ENCODE peak calls at places on chromosome 15, in four cellular contexts. S is HFF-Myc; N is CD8-positive, alpha-beta T cell; X is psoas muscle. Q is an unnamed sample.

GRCh38 chr15:81776961-81777360 is 268.9 kb downstream of the MEX3B start:
- DNase-seq in S (no peak), N (no peak), X (no peak), Q (no peak)

GRCh38 chr15:69713726-69714559 is 261.3 kb downstream of the RPLP1 start:
- DNase-seq in S (no peak), N (peak; percentile 77), X (no peak), Q (no peak)

GRCh38 chr15:82641129-82641798 is 5.9 kb downstream of the CPEB1 start:
- DNase-seq in S (no peak), N (no peak), X (no peak), Q (no peak)

GRCh38 chr15:101731746-101732145 is 7.5 kb upstream of the TARS3 start:
- DNase-seq in S (no peak), N (no peak), X (no peak), Q (no peak)

GRCh38 chr15:49620658-49621326 is at the start of the genes DTWD1 and FAM227B:
- DNase-seq in S (peak; percentile 92), N (peak; percentile 93), X (peak; percentile 98), Q (peak; percentile 52)

GRCh38 chr15:64894395-64895056 is 17.2 kb upstream of the ANKDD1A start:
- DNase-seq in S (no peak), N (peak; percentile 88), X (peak; percentile 64), Q (no peak)

GRCh38 chr15:31300981-31301686 is 25.5 kb upstream of the KLF13 start:
- DNase-seq in S (no peak), N (peak; percentile 3), X (peak; percentile 54), Q (peak; percentile 88)

GRCh38 chr15:45094358-45094730 is 19.6 kb downstream of the DUOX2 start:
- DNase-seq in S (no peak), N (no peak), X (no peak), Q (no peak)

GRCh38 chr15:29685156-29686078 is 136.9 kb downstream of the TJP1 start:
- DNase-seq in S (no peak), N (no peak), X (no peak), Q (no peak)

GRCh38 chr15:31444844-31445243 is 118.2 kb downstream of the KLF13 start:
- DNase-seq in S (no peak), N (no peak), X (no peak), Q (no peak)

GRCh38 chr15:22930782-22931484 is 49.2 kb downstream of the CYFIP1 start:
- DNase-seq in S (no peak), N (no peak), X (no peak), Q (no peak)

GRCh38 chr15:68726246-68726645 is 94.4 kb downstream of the ANP32A start:
- DNase-seq in S (no peak), N (no peak), X (no peak), Q (no peak)

GRCh38 chr15:82393671-82394070 is 35.9 kb upstream of the GOLGA6L9 start:
- DNase-seq in S (no peak), N (no peak), X (no peak), Q (no peak)

GRCh38 chr15:42749266-42749665 is 12.3 kb upstream of the CDAN1 start:
- DNase-seq in S (no peak), N (no peak), X (no peak), Q (no peak)

GRCh38 chr15:65323071-65323511 is 18.6 kb downstream of the RNU5B-1 start:
- DNase-seq in S (peak; percentile 19), N (no peak), X (peak; percentile 46), Q (no peak)

GRCh38 chr15:92471263-92471662 is 77.6 kb downstream of the ST8SIA2 start:
- DNase-seq in S (no peak), N (no peak), X (no peak), Q (no peak)

GRCh38 chr15:24617646-24618045 is 57.9 kb upstream of the NPAP1 start:
- DNase-seq in S (no peak), N (no peak), X (no peak), Q (no peak)

GRCh38 chr15:40130799-40131502 is 22.3 kb upstream of the BMF start:
- DNase-seq in S (no peak), N (no peak), X (no peak), Q (no peak)

GRCh38 chr15:40125950-40126349 is 17.3 kb upstream of the BMF start:
- DNase-seq in S (no peak), N (no peak), X (no peak), Q (no peak)

GRCh38 chr15:40133544-40133943 is 24.9 kb upstream of the BMF start:
- DNase-seq in S (no peak), N (no peak), X (no peak), Q (no peak)

GRCh38 chr15:40130118-40130517 is 21.4 kb upstream of the BMF start:
- DNase-seq in S (no peak), N (no peak), X (no peak), Q (no peak)

DNA sequence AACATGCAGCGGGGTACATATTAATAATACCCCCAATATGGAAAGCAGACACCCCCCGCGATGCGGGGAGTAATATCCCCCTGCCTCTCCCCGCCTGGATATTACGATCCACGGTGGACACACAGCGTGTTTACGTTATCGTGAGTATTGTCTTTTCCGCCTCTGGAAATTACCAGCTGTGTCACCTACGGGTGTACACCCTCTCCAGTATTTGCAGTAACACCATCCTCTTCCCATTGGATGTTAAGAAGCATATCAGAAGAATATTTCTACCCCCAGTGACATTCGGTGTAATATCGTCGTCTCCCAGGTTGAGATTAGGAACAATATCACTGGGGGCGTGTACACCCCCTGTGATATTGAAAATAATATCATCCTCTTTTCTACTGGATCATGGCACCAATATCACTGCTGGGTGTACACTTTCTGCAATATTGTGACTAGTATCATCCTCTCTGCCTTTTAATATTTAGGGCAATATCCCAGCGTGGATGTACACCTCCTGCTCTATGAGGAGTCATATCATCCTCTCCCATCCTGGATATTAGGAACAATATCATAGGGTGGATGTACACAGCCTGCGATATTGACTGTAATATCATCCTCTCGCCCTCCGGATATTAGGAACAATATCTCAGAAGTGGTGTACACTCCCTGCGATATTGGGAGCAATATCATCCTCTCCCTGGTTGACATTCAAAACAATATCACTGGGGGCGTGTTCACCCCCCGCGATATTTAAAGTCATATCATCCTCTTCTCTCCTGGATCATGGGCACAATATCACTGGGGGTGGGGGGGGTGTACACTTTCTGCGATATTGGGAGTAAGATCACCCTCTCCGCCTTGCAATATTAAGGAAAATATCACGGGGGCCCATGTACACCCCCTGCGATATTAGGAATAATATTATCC is 20.3 kb upstream of the BMF start:
- DNase-seq in S (no peak), N (no peak), X (no peak), Q (no peak)
- TF ChIP-seq CTCF in S (no peak), N (no peak), X (no peak), Q (no peak)

GRCh38 chr15:88684345-88684744 is 45.5 kb downstream of the ISG20 start:
- DNase-seq in S (no peak), N (no peak), X (no peak), Q (no peak)

GRCh38 chr15:88681610-88682221 is 42.9 kb downstream of the ISG20 start:
- DNase-seq in S (no peak), N (no peak), X (no peak), Q (no peak)

GRCh38 chr15:88690331-88690730 is 51.5 kb downstream of the ISG20 start:
- DNase-seq in S (no peak), N (no peak), X (no peak), Q (no peak)

GRCh38 chr15:88688394-88688933 is 49.6 kb downstream of the ISG20 start:
- DNase-seq in S (no peak), N (no peak), X (no peak), Q (no peak)

DNA sequence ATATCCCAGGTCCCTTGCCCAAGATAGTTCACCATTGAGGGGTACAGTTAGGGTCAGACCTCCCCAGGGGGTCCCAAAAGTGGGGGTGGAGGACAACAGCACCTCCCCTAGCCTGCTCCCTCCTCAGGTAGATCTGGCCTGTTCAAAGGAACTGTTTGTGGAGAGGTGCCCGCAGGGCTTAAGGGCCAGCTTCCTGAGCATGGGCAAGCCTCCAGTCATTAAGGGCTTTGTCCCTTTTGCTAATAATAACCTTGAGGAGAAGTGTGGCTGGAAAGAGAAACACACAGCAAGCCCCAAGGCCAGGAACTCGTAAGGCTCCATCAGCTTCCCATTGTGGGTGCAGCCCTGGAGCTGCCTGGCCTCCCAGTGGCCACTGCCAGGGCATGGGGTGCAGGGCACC is 47.4 kb downstream of the ISG20 start:
- DNase-seq in S (no peak), N (no peak), X (no peak), Q (no peak)
- TF ChIP-seq CTCF in S (no peak), N (no peak), X (no peak), Q (no peak)

GRCh38 chr15:63475670-63476069 is 28.7 kb upstream of the USP3 start:
- DNase-seq in S (no peak), N (no peak), X (no peak), Q (no peak)

GRCh38 chr15:63473007-63473748 is 31.2 kb upstream of the USP3 start:
- DNase-seq in S (no peak), N (no peak), X (no peak), Q (no peak)

GRCh38 chr15:63474810-63475316 is 29.5 kb upstream of the USP3 start:
- DNase-seq in S (no peak), N (no peak), X (no peak), Q (no peak)

GRCh38 chr15:63473749-63473998 is 30.7 kb upstream of the USP3 start:
- DNase-seq in S (no peak), N (no peak), X (no peak), Q (no peak)

DNA sequence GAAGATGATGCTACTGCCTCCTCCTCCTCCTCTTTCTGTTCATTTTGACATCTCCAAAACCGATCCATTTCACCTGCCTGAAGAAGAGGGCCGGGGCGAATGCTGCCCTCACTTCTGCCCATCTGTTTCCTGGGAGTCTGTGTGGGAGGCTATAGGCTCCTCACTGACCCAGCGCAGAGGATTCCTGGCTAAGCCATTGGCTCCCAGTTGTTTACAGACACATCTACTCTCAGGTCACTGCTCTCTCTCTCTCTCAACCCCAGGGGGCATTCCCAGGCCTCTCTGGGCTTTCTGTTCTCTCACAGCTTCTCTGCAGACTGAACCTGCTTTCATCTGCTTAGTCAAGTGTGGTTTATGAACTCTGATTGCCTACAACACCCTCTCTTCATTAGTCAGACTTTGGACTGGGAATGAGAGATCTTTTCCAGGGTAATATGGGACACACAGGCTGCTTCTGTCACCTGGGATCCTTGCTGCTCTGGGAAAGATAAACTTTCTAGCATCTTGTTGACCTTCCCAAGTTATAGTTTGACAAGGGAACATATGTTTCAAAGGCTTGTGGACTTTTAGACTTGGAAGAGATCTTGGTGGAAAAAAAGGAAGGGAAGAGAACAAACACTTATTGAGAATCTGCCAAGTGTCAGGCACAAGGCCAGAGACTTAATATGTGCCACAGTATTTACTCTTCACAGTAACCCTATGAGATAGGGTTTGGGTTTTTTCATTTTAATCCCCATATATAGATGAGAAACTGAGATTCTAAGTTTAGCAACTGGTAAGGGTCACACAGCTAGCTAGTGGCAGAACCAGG is 30.2 kb upstream of the USP3 start:
- DNase-seq in S (no peak), N (peak; percentile 53), X (no peak), Q (no peak)
- TF ChIP-seq CTCF in S (no peak), N (no peak), X (no peak), Q (no peak)

DNA sequence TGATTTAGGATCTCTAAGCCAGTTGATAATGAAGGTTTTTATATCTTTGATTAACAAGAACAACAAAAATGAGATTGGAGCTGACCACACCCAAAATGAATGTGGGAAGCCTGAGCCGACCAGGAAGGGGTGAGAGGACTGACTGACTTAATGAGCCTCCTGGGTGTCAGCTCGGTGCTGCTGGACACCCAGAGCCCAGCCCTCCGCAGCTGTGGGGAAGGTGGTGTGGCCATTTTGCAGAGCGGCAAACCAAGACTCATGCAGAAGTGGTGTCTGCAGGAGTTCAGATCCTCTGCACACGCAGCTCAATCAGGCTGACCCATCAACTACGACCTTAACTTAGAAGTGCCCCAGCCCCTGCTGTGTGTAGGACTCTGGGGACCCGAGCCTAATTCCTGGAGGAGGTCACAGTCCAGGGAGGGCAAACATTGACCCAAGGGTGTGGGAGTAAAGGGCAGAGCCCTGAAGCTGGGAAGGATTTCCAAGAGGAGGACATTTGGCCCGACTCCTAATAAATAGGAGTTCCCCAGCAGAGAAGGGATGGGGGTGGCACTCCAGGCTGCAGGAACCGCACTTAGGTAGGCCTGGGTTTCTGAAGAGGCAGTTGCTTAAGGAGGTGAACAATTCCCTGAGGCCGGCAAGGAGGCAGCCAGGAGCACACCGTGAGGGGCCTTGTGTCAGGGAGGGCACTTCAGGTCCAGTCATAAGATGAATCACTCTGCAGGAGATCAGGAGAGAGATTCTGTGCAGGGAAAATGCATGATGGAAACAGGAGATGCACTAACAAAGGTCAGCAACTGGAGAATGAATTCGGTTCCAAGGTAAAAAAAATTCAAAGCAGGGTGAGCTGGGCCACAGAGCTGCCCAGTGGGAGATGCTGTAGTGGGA is 197.1 kb upstream of the TPM1 start:
- DNase-seq in S (no peak), N (no peak), X (no peak), Q (no peak)
- TF ChIP-seq CTCF in S (no peak), N (no peak), X (no peak), Q (no peak)